ENCODE peak calls at places on chromosome 17, in five cellular contexts. Y is HS-27A, T is HCEC 1CT, I is prostate gland, E is mesendoderm. P is an unnamed sample.

GRCh38 chr17:58388302-58389190 is 28.8 kb downstream of the RNF43 start:
- DNase-seq in Y (no peak), T (no peak), E (peak; percentile 30), I (no peak), P (no peak)

GRCh38 chr17:64212122-64212521 is 50.9 kb downstream of the TEX2 start:
- DNase-seq in I (no peak), Y (no peak), E (no peak), T (no peak), P (no peak)

GRCh38 chr17:74699236-74699635 is 13.5 kb downstream of the CD300LF start:
- DNase-seq in T (no peak), E (no peak), Y (no peak), I (no peak), P (no peak)

GRCh38 chr17:4607773-4608187 is 23.5 kb downstream of the SMTNL2 start:
- DNase-seq in Y (no peak), I (no peak), E (no peak), T (no peak), P (peak; percentile 33)

GRCh38 chr17:8611671-8612298 is 18.7 kb downstream of the MYH10 start:
- DNase-seq in T (no peak), E (no peak), I (no peak), Y (no peak), P (peak; percentile 26)

GRCh38 chr17:69090365-69090764 is 29.6 kb upstream of the ABCA9 start:
- DNase-seq in T (peak; percentile 1), I (no peak), E (no peak), Y (no peak), P (no peak)

GRCh38 chr17:39527220-39527813 is 66.0 kb downstream of the CDK12 start:
- DNase-seq in E (peak; percentile 67), I (no peak), Y (no peak), T (peak; percentile 3), P (peak; percentile 66)

GRCh38 chr17:77404812-77405581 is 264.2 kb downstream of the SEC14L1 start:
- DNase-seq in T (peak; percentile 78), E (no peak), Y (no peak), I (no peak), P (no peak)

GRCh38 chr17:32142038-32142856 is at the start of gene RHOT1:
- DNase-seq in I (peak; percentile 60), E (peak; percentile 91), T (peak; percentile 90), Y (peak; percentile 71), P (peak; percentile 91)

GRCh38 chr17:47869114-47869513 is 18.2 kb upstream of the SP6 start:
- DNase-seq in I (no peak), E (no peak), Y (no peak), T (no peak), P (no peak)

GRCh38 chr17:38908676-38909181 is 16.7 kb upstream of the LASP1NB start:
- DNase-seq in I (peak; percentile 15), E (peak; percentile 58), T (no peak), Y (no peak), P (no peak)

GRCh38 chr17:81803728-81804558 is at the start of gene GCGR:
- DNase-seq in T (no peak), Y (no peak), I (no peak), E (no peak), P (no peak)

GRCh38 chr17:14428640-14429029 is 127.8 kb downstream of the HS3ST3B1 start:
- DNase-seq in T (no peak), Y (no peak), I (no peak), E (no peak), P (no peak)

GRCh38 chr17:55345132-55345531 is 76.5 kb downstream of the MMD start:
- DNase-seq in Y (no peak), I (no peak), E (no peak), T (no peak), P (no peak)

GRCh38 chr17:30950669-30951399 is 20.0 kb upstream of the RNF135 start:
- DNase-seq in I (peak; percentile 26), T (peak; percentile 85), Y (no peak), E (no peak), P (peak; percentile 52)

GRCh38 chr17:73478768-73479424 is 165.3 kb downstream of the SDK2 start:
- DNase-seq in I (no peak), Y (no peak), T (no peak), E (peak; percentile 58), P (no peak)

GRCh38 chr17:58308985-58309917 is 19.3 kb downstream of the TSPOAP1 start:
- DNase-seq in I (no peak), Y (no peak), T (no peak), E (no peak), P (no peak)

GRCh38 chr17:40558300-40558584 is 7.0 kb downstream of the CCR7 start:
- DNase-seq in I (no peak), T (no peak), Y (no peak), E (no peak), P (no peak)

GRCh38 chr17:879546-879945 is 97.4 kb downstream of the MRM3 start:
- DNase-seq in I (peak; percentile 91), Y (peak; percentile 19), T (no peak), E (peak; percentile 99), P (peak; percentile 77)

GRCh38 chr17:75826561-75827290 is 17.5 kb downstream of the UNC13D start:
- DNase-seq in T (no peak), E (peak; percentile 40), Y (no peak), I (no peak), P (no peak)

GRCh38 chr17:32882734-32883133 is 5.8 kb upstream of the MYO1D start:
- DNase-seq in E (no peak), T (no peak), Y (no peak), I (no peak), P (no peak)

GRCh38 chr17:41665566-41666335 is 22.9 kb upstream of the EIF1 start:
- DNase-seq in E (peak; percentile 87), I (peak; percentile 91), T (peak; percentile 77), Y (no peak), P (peak; percentile 91)

GRCh38 chr17:64178011-64178825 is 48.3 kb upstream of the ERN1 start:
- DNase-seq in I (no peak), Y (no peak), T (no peak), E (no peak), P (no peak)

GRCh38 chr17:2955931-2956582 is 107.3 kb downstream of the OR1D5 start:
- DNase-seq in E (no peak), I (no peak), Y (no peak), T (no peak), P (no peak)

GRCh38 chr17:31134526-31134925 is 39.7 kb downstream of the NF1 start:
- DNase-seq in E (no peak), I (no peak), T (no peak), Y (no peak), P (no peak)

GRCh38 chr17:28471531-28472342 is 1.7 kb upstream of the SLC13A2 start:
- DNase-seq in T (no peak), E (peak; percentile 40), Y (no peak), I (no peak), P (no peak)

GRCh38 chr17:7479389-7480192 is at the start of gene ZBTB4:
- DNase-seq in Y (no peak), T (peak; percentile 29), E (peak; percentile 70), I (peak; percentile 62), P (peak; percentile 81)

GRCh38 chr17:41863074-41863843 is 2.0 kb downstream of the KLHL11 start:
- DNase-seq in T (no peak), E (no peak), Y (no peak), I (no peak), P (no peak)

GRCh38 chr17:48492401-48493298 is 38.2 kb downstream of the HOXB1 start:
- DNase-seq in Y (no peak), I (peak; percentile 49), T (peak; percentile 76), E (no peak), P (peak; percentile 85)

GRCh38 chr17:45138911-45139532 is 3.5 kb downstream of the ACBD4 start:
- DNase-seq in E (peak; percentile 49), I (no peak), Y (no peak), T (no peak), P (no peak)

GRCh38 chr17:45200701-45201100 is 21.0 kb upstream of the FMNL1 start:
- DNase-seq in T (no peak), E (peak; percentile 53), I (no peak), Y (no peak), P (no peak)

P was measured in erythroblast.